ENCODE peak calls at places on chromosome 3, in nine cellular contexts. F is HCT116, K is GM12878, W is HepG2, D is suprapubic skin, U is stomach, Y is transverse colon, H is spleen, C is breast epithelium. E is an unnamed sample.

GRCh38 chr3:79414821-79415220 is 353.0 kb downstream of the ROBO1 start:
- DNase-seq in F (no peak), K (no peak), W (no peak), D (no peak), U (no peak), Y (peak; percentile 17), H (no peak), C (no peak), E (peak; percentile 82)

GRCh38 chr3:159252772-159253384 is 451.0 kb downstream of the MFSD1 start:
- DNase-seq in F (peak; percentile 70), K (peak; percentile 11), W (peak; percentile 10), D (no peak), U (no peak), Y (no peak), H (no peak), C (no peak), E (no peak)

GRCh38 chr3:129658156-129658843 is 51.8 kb upstream of the PLXND1 start:
- DNase-seq in F (no peak), K (no peak), W (peak; percentile 35), D (no peak), U (no peak), Y (no peak), H (no peak), C (no peak), E (no peak)

GRCh38 chr3:117454928-117455327 is 745.3 kb downstream of the TUSC7 start:
- DNase-seq in F (no peak), K (no peak), W (no peak), D (no peak), U (no peak), Y (no peak), H (no peak), C (no peak), E (no peak)

GRCh38 chr3:196835081-196835480 is 32.6 kb upstream of the SENP5 start:
- DNase-seq in F (no peak), K (no peak), W (peak; percentile 22), D (no peak), U (no peak), Y (no peak), H (no peak), C (no peak), E (no peak)

GRCh38 chr3:115248274-115248673 is 101.2 kb upstream of the ZBTB20 start:
- DNase-seq in F (no peak), K (no peak), W (no peak), D (no peak), U (no peak), Y (no peak), H (no peak), C (no peak), E (no peak)

GRCh38 chr3:32304510-32304909 is 66.0 kb downstream of the CMTM8 start:
- DNase-seq in F (no peak), K (no peak), W (peak; percentile 88), D (no peak), U (no peak), Y (no peak), H (no peak), C (no peak), E (no peak)

GRCh38 chr3:163058190-163058854 is 1561.7 kb downstream of the OTOL1 start:
- DNase-seq in F (no peak), K (no peak), W (no peak), D (no peak), U (no peak), Y (no peak), H (no peak), C (no peak), E (peak; percentile 72)

GRCh38 chr3:189529889-189530288 is 101.3 kb upstream of the TP63 start:
- DNase-seq in F (no peak), K (no peak), W (no peak), D (no peak), U (no peak), Y (no peak), H (no peak), C (no peak), E (no peak)

GRCh38 chr3:141278196-141279073 is 46.8 kb downstream of the PXYLP1 start:
- DNase-seq in F (no peak), K (no peak), W (no peak), D (no peak), U (no peak), Y (no peak), H (no peak), C (no peak), E (peak; percentile 78)

GRCh38 chr3:148741219-148741618 is 43.5 kb downstream of the AGTR1 start:
- DNase-seq in F (no peak), K (no peak), W (no peak), D (no peak), U (no peak), Y (no peak), H (no peak), C (no peak), E (no peak)

GRCh38 chr3:154074966-154075365 is 46.2 kb upstream of the ARHGEF26 start:
- DNase-seq in F (no peak), K (no peak), W (no peak), D (no peak), U (no peak), Y (no peak), H (no peak), C (no peak), E (no peak)

GRCh38 chr3:192054881-192055280 is 593.9 kb downstream of the PYDC2 start:
- DNase-seq in F (no peak), K (no peak), W (no peak), D (no peak), U (no peak), Y (no peak), H (no peak), C (no peak), E (no peak)

GRCh38 chr3:123076496-123077418 is 9.9 kb downstream of the PDIA5 start:
- DNase-seq in F (no peak), K (no peak), W (no peak), D (no peak), U (peak; percentile 91), Y (peak; percentile 37), H (no peak), C (no peak), E (peak; percentile 89)

GRCh38 chr3:41450416-41451231 is 251.3 kb downstream of the CTNNB1 start:
- DNase-seq in F (no peak), K (no peak), W (no peak), D (no peak), U (no peak), Y (peak; percentile 12), H (no peak), C (no peak), E (no peak)

GRCh38 chr3:46538803-46539442 is 27.2 kb downstream of the LRRC2 start:
- DNase-seq in F (no peak), K (peak; percentile 97), W (no peak), D (peak; percentile 83), U (peak; percentile 63), Y (peak; percentile 83), H (peak; percentile 96), C (no peak), E (peak; percentile 72)

GRCh38 chr3:188832146-188832545 is 339.6 kb upstream of the TPRG1 start:
- DNase-seq in F (no peak), K (no peak), W (no peak), D (no peak), U (no peak), Y (no peak), H (no peak), C (no peak), E (no peak)

DNA sequence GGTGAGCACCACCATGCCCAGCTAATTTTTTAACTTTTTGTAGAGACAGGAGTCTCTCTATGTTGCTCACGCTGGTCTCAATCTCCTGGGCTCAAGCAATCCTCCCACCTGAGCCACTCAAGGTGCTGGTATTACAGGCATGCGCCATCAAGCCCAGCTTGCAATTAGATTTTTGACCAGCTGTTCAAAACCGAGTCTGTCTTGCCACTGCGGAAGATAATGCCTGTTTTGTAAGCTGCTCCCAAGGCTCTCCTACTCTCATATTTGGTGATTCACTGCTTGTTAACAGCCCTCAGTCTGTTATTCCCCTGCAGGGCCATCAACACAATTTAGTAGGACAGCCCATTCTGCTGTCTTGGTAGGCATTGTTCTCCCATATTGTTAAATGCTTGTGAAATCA is 17.8 kb upstream of the MCCC1 start:
- DNase-seq in F (no peak), K (no peak), W (no peak), D (no peak), U (no peak), Y (no peak), H (no peak), C (no peak), E (no peak)
- TF ChIP-seq POLR2A in F (no peak), K (no peak), W (no peak), D (no peak), U (no peak), Y (no peak), H (no peak), C (no peak), E (no peak)

DNA sequence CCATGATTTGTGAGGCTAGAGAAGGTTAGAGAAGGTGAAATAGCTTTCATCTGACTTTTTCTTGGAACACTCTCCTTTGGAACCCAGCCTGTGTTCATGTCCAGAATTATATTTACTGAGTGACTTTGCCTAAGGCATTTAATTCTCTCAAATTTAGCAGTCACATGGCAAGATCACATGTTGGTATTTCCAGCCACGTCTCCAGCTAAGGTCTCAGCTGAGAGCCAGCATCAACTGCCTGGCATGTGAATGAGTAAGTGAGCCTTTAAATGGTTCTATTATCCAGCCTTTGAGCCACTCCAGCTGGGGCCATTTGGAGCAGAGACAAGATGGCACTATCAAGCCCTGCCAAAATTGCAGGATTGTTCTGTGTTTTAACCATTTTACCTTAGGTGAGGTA is 130.2 kb upstream of the SGO1 start:
- DNase-seq in F (no peak), K (no peak), W (no peak), D (no peak), U (peak; percentile 44), Y (no peak), H (no peak), C (no peak), E (no peak)
- TF ChIP-seq POLR2AphosphoS5 in F (no peak), K (no peak), W (no peak), D (no peak), U (no peak), Y (no peak), H (no peak), C (no peak), E (no peak)

DNA sequence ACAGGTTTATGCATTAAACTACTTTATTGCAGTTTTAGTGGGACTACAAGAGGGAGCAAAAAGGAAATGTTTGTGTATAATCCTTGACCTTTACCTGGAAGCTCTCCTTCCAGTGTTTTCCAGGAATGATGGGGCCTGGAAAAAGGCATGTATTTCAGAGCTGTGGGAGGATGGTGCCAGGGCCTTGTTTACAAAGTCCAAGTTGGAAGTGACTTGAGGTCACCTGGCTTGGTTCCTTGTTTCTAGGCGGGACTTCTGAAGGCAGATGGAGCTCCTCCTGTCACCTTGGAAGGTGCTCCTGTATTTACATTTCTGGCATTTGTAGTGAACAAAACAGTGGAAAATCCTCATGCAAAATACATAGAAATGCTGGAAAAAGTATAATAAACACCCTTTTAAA is 15.1 kb downstream of the ACVR2B start:
- DNase-seq in F (no peak), K (no peak), W (no peak), D (no peak), U (peak; percentile 75), Y (peak; percentile 29), H (no peak), C (no peak), E (no peak)
- H3K9me3 ChIP-seq in F (peaks cover 4% of the 10 kb centered on the region), K (peaks cover 2% of the 10 kb centered on the region), W (peaks cover 17% of the 10 kb centered on the region), D (peaks cover 5% of the 10 kb centered on the region), U (no peaks in the 10 kb centered on the region), Y (peaks cover 4% of the 10 kb centered on the region), H (peaks cover 22% of the 10 kb centered on the region), C (no peaks in the 10 kb centered on the region), E (peaks cover 4% of the 10 kb centered on the region)

GRCh38 chr3:50292159-50292923 is at the start of gene IFRD2:
- DNase-seq in F (peak; percentile 96), K (peak; percentile 92), W (peak; percentile 95), D (peak; percentile 98), U (peak; percentile 98), Y (peak; percentile 97), H (peak; percentile 99), C (peak; percentile 96), E (peak; percentile 99)
- TF ChIP-seq POLR2A in F (peak; percentile 56), K (peak; percentile 89), W (peak; percentile 73), D (no peak), U (no peak), Y (peak; percentile 75), H (no peak), C (peak; percentile 53), E (peak; percentile 53)

GRCh38 chr3:128404276-128405062 is 62.2 kb downstream of the DNAJB8 start:
- DNase-seq in F (no peak), K (no peak), W (no peak), D (no peak), U (no peak), Y (no peak), H (no peak), C (no peak), E (no peak)
- TF ChIP-seq POLR2AphosphoS5 in F (no peak), K (no peak), W (no peak), D (no peak), U (no peak), Y (no peak), H (no peak), C (no peak), E (no peak)